ENCODE peak calls at places on chromosome 13, in eight cellular contexts. X, A, L, K, M, S, Y and G are unnamed samples.

GRCh38 chr13:50319603-50320296 is 304.5 kb downstream of the KCNRG start:
- DNase-seq in X (no peak), A (peak), L (no peak), K (no peak), M (no peak), S (no peak), Y (no peak), G (no peak)

GRCh38 chr13:60051754-60052153 is 112.0 kb downstream of the DIAPH3 start:
- DNase-seq in X (no peak), A (no peak), L (no peak), K (no peak), M (no peak), S (no peak), Y (no peak), G (no peak)

GRCh38 chr13:47337781-47338507 is 441.1 kb upstream of the HTR2A start:
- DNase-seq in X (peak), A (peak), L (no peak), K (no peak), M (no peak), S (no peak), Y (no peak), G (no peak)

GRCh38 chr13:71285700-71286099 is 581.3 kb downstream of the DACH1 start:
- DNase-seq in X (no peak), A (peak), L (no peak), K (no peak), M (no peak), S (no peak), Y (no peak), G (no peak)

GRCh38 chr13:52847682-52848432 is 583 bp downstream of the PCDH8 start:
- DNase-seq in X (no peak), A (no peak), L (no peak), K (no peak), M (no peak), S (no peak), Y (no peak), G (no peak)

GRCh38 chr13:77876176-77876575 is 42.5 kb downstream of the EDNRB start:
- DNase-seq in X (no peak), A (no peak), L (no peak), K (no peak), M (no peak), S (no peak), Y (no peak), G (no peak)

GRCh38 chr13:36029171-36029570 is 102.0 kb downstream of the DCLK1 start:
- DNase-seq in X (peak), A (peak), L (no peak), K (no peak), M (no peak), S (no peak), Y (no peak), G (no peak)

GRCh38 chr13:46348976-46349375 is 38.1 kb downstream of the RUBCNL start:
- DNase-seq in X (no peak), A (peak), L (no peak), K (no peak), M (no peak), S (no peak), Y (no peak), G (no peak)

GRCh38 chr13:109922518-109922917 is 136.1 kb upstream of the IRS2 start:
- DNase-seq in X (peak), A (peak), L (no peak), K (no peak), M (no peak), S (no peak), Y (no peak), G (peak)

GRCh38 chr13:73803997-73804396 is 330.2 kb downstream of the KLF12 start:
- DNase-seq in X (no peak), A (peak), L (no peak), K (no peak), M (no peak), S (no peak), Y (no peak), G (no peak)

GRCh38 chr13:30371649-30372265 is 50.5 kb upstream of the UBE2L5 start:
- DNase-seq in X (no peak), A (peak), L (no peak), K (no peak), M (no peak), S (peak), Y (no peak), G (no peak)

GRCh38 chr13:76455960-76456359 is 430.2 kb downstream of the KCTD12 start:
- DNase-seq in X (peak), A (peak), L (no peak), K (no peak), M (no peak), S (no peak), Y (no peak), G (no peak)

GRCh38 chr13:112078879-112079526 is 12.1 kb downstream of the SOX1 start:
- DNase-seq in X (no peak), A (no peak), L (no peak), K (peak), M (no peak), S (no peak), Y (no peak), G (no peak)

GRCh38 chr13:44758595-44759221 is 182.6 kb upstream of the TSC22D1 start:
- DNase-seq in X (peak), A (peak), L (no peak), K (no peak), M (no peak), S (no peak), Y (no peak), G (peak)

GRCh38 chr13:28865312-28865711 is 45.2 kb downstream of the MTUS2 start:
- DNase-seq in X (no peak), A (no peak), L (no peak), K (no peak), M (no peak), S (no peak), Y (no peak), G (no peak)

GRCh38 chr13:78608705-78609463 is 5.5 kb upstream of the POU4F1 start:
- DNase-seq in X (no peak), A (no peak), L (no peak), K (peak), M (no peak), S (no peak), Y (no peak), G (no peak)

GRCh38 chr13:98312606-98313005 is 135.5 kb upstream of the RNF113B start:
- DNase-seq in X (no peak), A (no peak), L (no peak), K (no peak), M (no peak), S (no peak), Y (no peak), G (no peak)

GRCh38 chr13:28251462-28251861 is 113.1 kb downstream of the PAN3 start:
- DNase-seq in X (no peak), A (no peak), L (no peak), K (no peak), M (no peak), S (no peak), Y (no peak), G (no peak)

GRCh38 chr13:30577381-30577780 is 40.3 kb upstream of the USPL1 start:
- DNase-seq in X (peak), A (peak), L (no peak), K (no peak), M (no peak), S (no peak), Y (no peak), G (peak)

GRCh38 chr13:58324130-58324529 is 692.6 kb downstream of the PCDH17 start:
- DNase-seq in X (no peak), A (no peak), L (no peak), K (no peak), M (no peak), S (no peak), Y (no peak), G (peak)

GRCh38 chr13:55244991-55245644 is 1895.6 kb upstream of the PRR20A start:
- DNase-seq in X (no peak), A (peak), L (no peak), K (no peak), M (no peak), S (no peak), Y (no peak), G (peak)

GRCh38 chr13:79225487-79226232 is 180.4 kb downstream of the RBM26 start:
- DNase-seq in X (peak), A (peak), L (no peak), K (no peak), M (no peak), S (no peak), Y (no peak), G (peak)

GRCh38 chr13:114019367-114019766 is 45.5 kb upstream of the C13orf46 start:
- DNase-seq in X (no peak), A (peak), L (no peak), K (no peak), M (no peak), S (no peak), Y (no peak), G (no peak)

GRCh38 chr13:81171065-81171647 is 830.2 kb upstream of the SPRY2 start:
- DNase-seq in X (no peak), A (peak), L (no peak), K (no peak), M (peak), S (no peak), Y (no peak), G (peak)

GRCh38 chr13:97212540-97213146 is 9.5 kb upstream of the MBNL2 start:
- DNase-seq in X (peak), A (peak), L (peak), K (no peak), M (peak), S (no peak), Y (no peak), G (peak)

GRCh38 chr13:51534075-51534817 is 50.0 kb upstream of the WDFY2 start:
- DNase-seq in X (no peak), A (peak), L (peak), K (no peak), M (peak), S (no peak), Y (peak), G (no peak)

GRCh38 chr13:41050041-41050440 is 11.3 kb upstream of the WBP4 start:
- DNase-seq in X (no peak), A (peak), L (no peak), K (no peak), M (no peak), S (no peak), Y (no peak), G (no peak)

GRCh38 chr13:52454459-52454824 is 836 bp upstream of the CKAP2 start:
- DNase-seq in X (no peak), A (no peak), L (no peak), K (no peak), M (no peak), S (no peak), Y (no peak), G (no peak)

GRCh38 chr13:45695198-45695730 is 6.9 kb upstream of the CBY2 start:
- DNase-seq in X (no peak), A (no peak), L (no peak), K (no peak), M (no peak), S (no peak), Y (no peak), G (peak)

GRCh38 chr13:20054586-20054985 is 96.1 kb downstream of the ZMYM2 start:
- DNase-seq in X (no peak), A (no peak), L (no peak), K (no peak), M (no peak), S (no peak), Y (no peak), G (peak)

GRCh38 chr13:50995870-50996269 is 86.3 kb downstream of the RNASEH2B start:
- DNase-seq in X (no peak), A (no peak), L (no peak), K (no peak), M (no peak), S (no peak), Y (no peak), G (no peak)

GRCh38 chr13:20713751-20714150 is 10.3 kb downstream of the IL17D start:
- DNase-seq in X (peak), A (peak), L (peak), K (no peak), M (peak), S (no peak), Y (no peak), G (no peak)

GRCh38 chr13:89169951-89170350 is 1498.8 kb downstream of the SLITRK5 start:
- DNase-seq in X (no peak), A (no peak), L (no peak), K (no peak), M (no peak), S (no peak), Y (no peak), G (no peak)

GRCh38 chr13:45162194-45162593 is 38.7 kb downstream of the KCTD4 start:
- DNase-seq in X (no peak), A (peak), L (no peak), K (no peak), M (no peak), S (no peak), Y (no peak), G (no peak)